ENCODE peak calls at places on chromosomes 6 and 20, in five cellular contexts. M is lower lobe of right lung, E is tibial artery, G is cardiac muscle cell, Q is GM12865. K is an unnamed sample.

GRCh38 chr6:551829-552350 is 105.0 kb downstream of the HUS1B start:
- DNase-seq in M (no peak), E (no peak), G (no peak), Q (no peak), K (no peak)

GRCh38 chr20:25063546-25063945 is 5.6 kb upstream of the ACSS1 start:
- DNase-seq in M (no peak), E (no peak), G (no peak), Q (no peak), K (no peak)

GRCh38 chr6:87078983-87079616 is 15.8 kb downstream of the CGA start:
- DNase-seq in M (peak), E (peak), G (peak), Q (peak), K (peak)

GRCh38 chr6:148758492-148758891 is 11.7 kb downstream of the UST start:
- DNase-seq in M (no peak), E (peak), G (no peak), Q (peak), K (no peak)

GRCh38 chr20:420721-421574 is 12.8 kb downstream of the RBCK1 start:
- DNase-seq in M (no peak), E (no peak), G (no peak), Q (peak), K (no peak)

GRCh38 chr6:15498640-15499039 is 164.2 kb downstream of the DTNBP1 start:
- DNase-seq in M (no peak), E (no peak), G (no peak), Q (no peak), K (no peak)

GRCh38 chr6:13985663-13986325 is 61.0 kb downstream of the RNF182 start:
- DNase-seq in M (no peak), E (no peak), G (no peak), Q (no peak), K (no peak)

GRCh38 chr6:15505463-15505918 is 157.3 kb downstream of the DTNBP1 start:
- DNase-seq in M (no peak), E (no peak), G (no peak), Q (no peak), K (no peak)

GRCh38 chr6:36604090-36605060 is 10.2 kb downstream of the SRSF3 start:
- DNase-seq in M (no peak), E (no peak), G (no peak), Q (no peak), K (no peak)

GRCh38 chr6:144434308-144434990 is 149.3 kb downstream of the UTRN start:
- DNase-seq in M (no peak), E (no peak), G (no peak), Q (no peak), K (no peak)

GRCh38 chr20:23668477-23668951 is 20.3 kb downstream of the CST4 start:
- DNase-seq in M (no peak), E (peak), G (peak), Q (peak), K (no peak)

GRCh38 chr6:139828751-139829519 is 454.5 kb upstream of the CITED2 start:
- DNase-seq in M (no peak), E (no peak), G (no peak), Q (no peak), K (no peak)

GRCh38 chr6:154590770-154591169 is 80.3 kb upstream of the CNKSR3 start:
- DNase-seq in M (no peak), E (no peak), G (no peak), Q (no peak), K (no peak)

GRCh38 chr6:154343473-154344308 is 12.9 kb downstream of the IPCEF1 start:
- DNase-seq in M (peak), E (no peak), G (peak), Q (no peak), K (no peak)

GRCh38 chr6:156423829-156424228 is 353.3 kb upstream of the ARID1B start:
- DNase-seq in M (no peak), E (no peak), G (no peak), Q (peak), K (no peak)

GRCh38 chr20:64255361-64256281 is at the start of gene PCMTD2:
- DNase-seq in M (peak), E (peak), G (peak), Q (peak), K (peak)

GRCh38 chr20:57229490-57229889 is 37.0 kb downstream of the BMP7 start:
- DNase-seq in M (no peak), E (no peak), G (no peak), Q (no peak), K (no peak)

GRCh38 chr6:105596284-105596755 is 193.4 kb upstream of the PREP start:
- DNase-seq in M (no peak), E (no peak), G (no peak), Q (no peak), K (no peak)

GRCh38 chr20:63326314-63327228 is 33.6 kb downstream of the COL20A1 start:
- DNase-seq in M (no peak), E (no peak), G (no peak), Q (peak), K (no peak)

GRCh38 chr6:125480571-125480970 is 178.8 kb upstream of the HDDC2 start:
- DNase-seq in M (no peak), E (no peak), G (no peak), Q (no peak), K (no peak)

GRCh38 chr6:29620629-29621028 is 12.4 kb downstream of the GABBR1 start:
- DNase-seq in M (no peak), E (no peak), G (no peak), Q (no peak), K (no peak)

GRCh38 chr6:86045038-86045437 is 402.4 kb upstream of the SYNCRIP start:
- DNase-seq in M (no peak), E (no peak), G (no peak), Q (no peak), K (no peak)

GRCh38 chr6:551405-551804 is 105.5 kb downstream of the HUS1B start:
- DNase-seq in M (no peak), E (no peak), G (peak), Q (peak), K (no peak)

GRCh38 chr6:56040271-56040670 is 164.9 kb upstream of the BMP5 start:
- DNase-seq in M (no peak), E (no peak), G (no peak), Q (no peak), K (no peak)

GRCh38 chr6:17490724-17491123 is 97.3 kb downstream of the CAP2 start:
- DNase-seq in M (no peak), E (no peak), G (no peak), Q (peak), K (no peak)

GRCh38 chr6:34154668-34155447 is 9.0 kb upstream of the GRM4 start:
- DNase-seq in M (no peak), E (no peak), G (peak), Q (peak), K (peak)

GRCh38 chr20:5973971-5974370 is 23.5 kb downstream of the MCM8 start:
- DNase-seq in M (no peak), E (no peak), G (no peak), Q (no peak), K (no peak)

GRCh38 chr20:5977975-5978374 is 27.5 kb downstream of the MCM8 start:
- DNase-seq in M (no peak), E (no peak), G (no peak), Q (no peak), K (no peak)

GRCh38 chr20:5974531-5974930 is 24.1 kb downstream of the MCM8 start:
- DNase-seq in M (no peak), E (no peak), G (no peak), Q (no peak), K (no peak)

GRCh38 chr20:5977223-5977622 is 26.8 kb downstream of the MCM8 start:
- DNase-seq in M (no peak), E (no peak), G (no peak), Q (no peak), K (no peak)

GRCh38 chr20:5975778-5976177 is 25.3 kb downstream of the MCM8 start:
- DNase-seq in M (no peak), E (no peak), G (no peak), Q (no peak), K (no peak)
- TF ChIP-seq CTCF in M (no peak), E (no peak), G (no peak), Q (no peak), K (no peak)

GRCh38 chr6:114304304-114304887 is 38.4 kb downstream of the HS3ST5 start:
- DNase-seq in M (no peak), E (no peak), G (peak), Q (peak), K (no peak)
- TF ChIP-seq CTCF in M (peak), E (no peak), G (peak), Q (peak), K (peak)

GRCh38 chr6:158329531-158329930 is 17.3 kb downstream of the TULP4 start:
- DNase-seq in M (no peak), E (no peak), G (no peak), Q (no peak), K (no peak)

GRCh38 chr6:158332237-158332636 is 20.0 kb downstream of the TULP4 start:
- DNase-seq in M (no peak), E (no peak), G (no peak), Q (no peak), K (no peak)

GRCh38 chr6:158328446-158328845 is 16.2 kb downstream of the TULP4 start:
- DNase-seq in M (no peak), E (no peak), G (no peak), Q (no peak), K (no peak)

GRCh38 chr6:158328952-158329351 is 16.7 kb downstream of the TULP4 start:
- DNase-seq in M (no peak), E (no peak), G (no peak), Q (no peak), K (no peak)

DNA sequence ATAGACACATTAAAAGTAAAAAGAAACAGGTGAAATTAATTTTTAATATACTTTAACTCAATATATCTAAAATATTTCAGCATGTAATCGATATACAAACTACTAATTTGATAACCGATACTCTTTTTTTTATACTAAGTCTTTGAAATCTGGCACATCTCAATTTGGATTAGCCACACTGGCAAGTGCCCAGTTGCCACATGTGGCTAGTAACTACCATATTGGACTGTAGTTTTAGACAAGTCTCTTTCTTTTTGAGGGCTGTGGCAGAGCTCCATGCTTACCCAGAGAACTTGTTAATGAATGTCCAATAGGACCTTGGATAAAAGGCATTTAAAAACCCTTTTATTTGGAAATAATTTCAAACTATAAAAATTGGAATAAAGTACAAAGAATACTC is 17.8 kb downstream of the TULP4 start:
- DNase-seq in M (no peak), E (no peak), G (no peak), Q (no peak), K (no peak)
- TF ChIP-seq CTCF in M (no peak), E (no peak), G (no peak), Q (no peak), K (no peak)

GRCh38 chr20:11716239-11716944 is 201.3 kb upstream of the BTBD3 start:
- DNase-seq in M (no peak), E (no peak), G (peak), Q (peak), K (no peak)
- TF ChIP-seq CTCF in M (peak), E (no peak), G (peak), Q (no peak), K (no peak)

GRCh38 chr20:46324960-46325703 is 16.8 kb upstream of the CDH22 start:
- DNase-seq in M (no peak), E (no peak), G (peak), Q (peak), K (no peak)
- TF ChIP-seq CTCF in M (no peak), E (no peak), G (peak), Q (peak), K (peak)

GRCh38 chr6:21588812-21589811 is 4.4 kb upstream of the SOX4 start:
- DNase-seq in M (peak), E (peak), G (peak), Q (peak), K (peak)

GRCh38 chr6:21587925-21588811 is 5.4 kb upstream of the SOX4 start:
- DNase-seq in M (peak), E (peak), G (peak), Q (peak), K (peak)

GRCh38 chr6:21592953-21593352 is 598 bp upstream of the SOX4 start:
- DNase-seq in M (no peak), E (no peak), G (no peak), Q (no peak), K (no peak)

GRCh38 chr6:21587182-21587924 is 6.2 kb upstream of the SOX4 start:
- DNase-seq in M (peak), E (peak), G (peak), Q (peak), K (peak)

GRCh38 chr6:21590345-21590744 is 3.2 kb upstream of the SOX4 start:
- DNase-seq in M (no peak), E (no peak), G (no peak), Q (no peak), K (no peak)
- TF ChIP-seq CTCF in M (no peak), E (no peak), G (no peak), Q (no peak), K (no peak)

DNA sequence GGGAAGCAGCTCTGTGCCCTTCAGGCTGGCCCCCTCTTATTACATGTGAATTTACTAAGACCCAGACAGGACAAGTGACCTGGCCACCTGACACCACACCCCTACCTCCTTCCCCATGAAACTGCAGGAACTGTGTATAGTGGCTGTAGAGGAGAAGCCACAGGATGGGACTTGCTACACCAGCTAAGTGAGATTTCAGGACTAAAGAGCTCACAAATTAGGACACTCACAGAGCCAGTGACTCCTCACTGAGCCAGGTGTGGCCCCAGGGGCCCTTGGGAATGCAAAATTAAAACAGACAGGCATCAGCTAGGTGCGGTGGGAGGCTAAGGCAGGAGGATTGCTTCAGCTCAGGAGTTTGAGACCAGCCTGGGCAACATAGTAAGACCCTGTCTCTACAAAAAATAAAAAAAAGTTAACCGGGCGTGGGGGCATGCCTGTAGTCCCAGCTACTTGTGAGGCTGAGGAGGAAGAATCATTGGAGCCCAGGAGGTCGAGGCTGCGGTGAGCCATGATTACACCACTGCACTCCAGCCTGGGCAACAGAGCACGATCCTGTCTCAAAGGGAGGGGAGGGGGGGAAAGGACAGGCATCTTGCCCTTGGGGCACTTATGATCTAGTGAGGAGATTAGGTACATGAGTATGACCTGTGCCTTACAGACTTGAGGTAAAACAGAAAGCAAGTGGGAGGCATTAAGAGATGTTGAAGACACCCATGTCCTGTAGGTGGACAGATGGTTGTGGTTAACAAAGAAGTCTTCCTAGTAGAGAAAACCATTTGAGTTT is 23.2 kb upstream of the SRF start:
- DNase-seq in M (no peak), E (no peak), G (no peak), Q (peak), K (no peak)
- TF ChIP-seq CTCF in M (no peak), E (no peak), G (no peak), Q (no peak), K (no peak)

GRCh38 chr6:113564401-113565161 is 292.6 kb upstream of the MARCKS start:
- DNase-seq in M (peak), E (peak), G (peak), Q (peak), K (peak)
- TF ChIP-seq CTCF in M (no peak), E (no peak), G (peak), Q (no peak), K (no peak)

GRCh38 chr20:45372646-45373352 is 5.3 kb downstream of the TP53TG5 start:
- DNase-seq in M (peak), E (peak), G (no peak), Q (no peak), K (no peak)

GRCh38 chr20:45372241-45372640 is 5.9 kb downstream of the TP53TG5 start:
- DNase-seq in M (no peak), E (no peak), G (no peak), Q (no peak), K (no peak)

GRCh38 chr20:45374966-45375365 is 3.2 kb downstream of the TP53TG5 start:
- DNase-seq in M (no peak), E (no peak), G (no peak), Q (no peak), K (no peak)

GRCh38 chr20:45373353-45374100 is 4.6 kb downstream of the TP53TG5 start:
- DNase-seq in M (peak), E (peak), G (peak), Q (peak), K (peak)

GRCh38 chr20:45374101-45374467 is 4.0 kb downstream of the TP53TG5 start:
- DNase-seq in M (no peak), E (no peak), G (no peak), Q (no peak), K (no peak)
- TF ChIP-seq CTCF in M (no peak), E (no peak), G (no peak), Q (no peak), K (no peak)

GRCh38 chr6:26543953-26544352 is 5.8 kb downstream of the HMGN4 start:
- DNase-seq in M (no peak), E (no peak), G (no peak), Q (peak), K (no peak)
- TF ChIP-seq CTCF in M (peak), E (peak), G (peak), Q (peak), K (no peak)

K was measured in mesothelial cell of epicardium.